ENCODE peak calls at places on chromosomes 1 and 21, in four cellular contexts. T is heart left ventricle, R is A549, D is adrenal gland. V is an unnamed sample.

GRCh38 chr1:213124590-213124989 is 73.5 kb downstream of the RPS6KC1 start:
- DNase-seq in T (no peak), R (no peak), D (no peak), V (no peak)

GRCh38 chr1:225462429-225462713 is 34.5 kb upstream of the LBR start:
- DNase-seq in T (no peak), R (no peak), D (no peak), V (no peak)

GRCh38 chr1:117372863-117373412 is 5.7 kb downstream of the MAN1A2 start:
- DNase-seq in T (no peak), R (no peak), D (no peak), V (no peak)

GRCh38 chr1:246104927-246105326 is 402.2 kb downstream of the SMYD3 start:
- DNase-seq in T (no peak), R (no peak), D (no peak), V (no peak)

GRCh38 chr1:41359211-41360073 is 1.8 kb upstream of the FOXO6 start:
- DNase-seq in T (peak; percentile 39), R (no peak), D (peak; percentile 59), V (no peak)

GRCh38 chr1:228141082-228141870 is 1.2 kb downstream of the GUK1 start:
- DNase-seq in T (peak; percentile 80), R (no peak), D (peak; percentile 72), V (no peak)

GRCh38 chr21:46667191-46667734 is 31.8 kb downstream of the PRMT2 start:
- DNase-seq in T (no peak), R (peak; percentile 45), D (no peak), V (no peak)

GRCh38 chr1:42456754-42457089 is 379 bp downstream of the PPCS start:
- DNase-seq in T (peak; percentile 52), R (peak; percentile 57), D (peak; percentile 73), V (no peak)

GRCh38 chr1:6378096-6378746 is 15.3 kb downstream of the ACOT7 start:
- DNase-seq in T (no peak), R (no peak), D (no peak), V (no peak)

GRCh38 chr1:100989306-100990077 is 36.1 kb downstream of the DPH5 start:
- DNase-seq in T (no peak), R (no peak), D (no peak), V (no peak)

DNA sequence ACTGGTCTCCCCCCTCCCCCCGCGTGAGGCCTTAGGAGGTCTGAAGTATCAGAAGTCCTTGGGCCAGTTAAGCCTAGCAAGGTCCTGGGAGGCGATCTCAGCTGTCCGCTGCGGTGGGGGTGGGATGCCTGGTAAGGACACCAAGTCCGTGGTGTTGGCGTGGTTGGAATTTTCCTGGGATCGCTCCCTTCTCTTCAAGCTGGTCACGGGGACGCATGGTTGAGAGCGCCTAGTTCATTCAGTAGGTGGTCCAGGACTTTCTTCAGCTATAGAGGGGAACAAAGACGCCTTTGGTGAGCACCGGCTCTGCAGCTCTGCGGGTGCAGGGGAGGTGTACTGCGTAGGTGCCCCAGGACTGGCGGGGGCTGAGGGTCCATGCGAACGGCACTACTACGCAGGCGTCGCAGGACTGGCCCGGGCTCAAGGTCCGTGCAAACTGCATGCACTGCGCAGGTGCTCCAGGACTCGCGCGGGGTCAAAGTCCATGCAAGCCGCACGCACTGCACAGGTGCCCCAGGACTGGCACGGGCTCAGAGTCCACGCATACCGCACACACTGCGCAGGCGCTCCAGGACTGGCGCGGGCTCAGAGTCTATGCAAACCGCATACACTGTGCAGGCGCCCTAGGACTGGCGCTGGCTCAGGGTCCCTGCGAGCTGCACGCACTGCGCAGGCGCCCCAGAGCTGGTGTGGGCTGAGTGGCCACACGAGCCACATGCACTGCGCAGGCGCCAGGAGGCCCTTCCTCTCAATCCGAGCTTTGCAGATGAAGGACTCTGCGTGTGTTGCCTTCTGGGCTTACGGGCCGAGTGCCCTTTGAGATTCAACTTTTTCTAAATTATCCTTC is 36.6 kb upstream of the HMGN1 start:
- DNase-seq in T (peak; percentile 81), R (peak; percentile 92), D (peak; percentile 93), V (peak; percentile 70)
- TF ChIP-seq POLR2A in T (no peak), R (peak; percentile 57), D (no peak), V (no peak)

GRCh38 chr21:41823906-41824305 is 55.2 kb downstream of the PRDM15 start:
- DNase-seq in T (no peak), R (no peak), D (no peak), V (no peak)
- H3K4me3 ChIP-seq in T (no peak overlapping the region), R (no peak overlapping the region), D (no peak overlapping the region), V (no peak overlapping the region)

GRCh38 chr1:201283836-201284553 is 689 bp downstream of the PKP1 start:
- DNase-seq in T (no peak), R (no peak), D (no peak), V (no peak)

GRCh38 chr1:201286445-201286844 is 3.1 kb downstream of the PKP1 start:
- DNase-seq in T (no peak), R (no peak), D (no peak), V (no peak)

GRCh38 chr1:201282931-201283829 is at the start of gene PKP1:
- DNase-seq in T (no peak), R (no peak), D (peak; percentile 54), V (peak; percentile 77)

GRCh38 chr1:201285846-201286245 is 2.5 kb downstream of the PKP1 start:
- DNase-seq in T (no peak), R (no peak), D (no peak), V (no peak)

GRCh38 chr1:201284636-201285035 is 1.3 kb downstream of the PKP1 start:
- DNase-seq in T (no peak), R (no peak), D (no peak), V (no peak)
- TF ChIP-seq POLR2A in T (no peak), R (no peak), D (no peak), V (no peak)

GRCh38 chr1:203860396-203860951 is 925 bp upstream of the SNRPE start:
- DNase-seq in T (no peak), R (peak; percentile 29), D (peak; percentile 79), V (no peak)
- H3K4me3 ChIP-seq in T (peak overlapping the region; percentile 78), R (peak overlapping the region; percentile 92), D (peak overlapping the region; percentile 91), V (peak overlapping the region; percentile 92)

GRCh38 chr1:52056110-52056936 is at the start of gene BTF3L4:
- DNase-seq in T (peak; percentile 95), R (peak; percentile 92), D (peak; percentile 98), V (peak; percentile 95)

GRCh38 chr1:52055854-52056109 is 313 bp upstream of the BTF3L4 start:
- DNase-seq in T (no peak), R (no peak), D (no peak), V (no peak)

GRCh38 chr1:52053862-52054261 is 1.1 kb downstream of the TXNDC12 start:
- DNase-seq in T (no peak), R (no peak), D (no peak), V (no peak)

GRCh38 chr1:52054496-52055065 is 410 bp downstream of the TXNDC12 start:
- DNase-seq in T (no peak), R (no peak), D (no peak), V (no peak)

DNA sequence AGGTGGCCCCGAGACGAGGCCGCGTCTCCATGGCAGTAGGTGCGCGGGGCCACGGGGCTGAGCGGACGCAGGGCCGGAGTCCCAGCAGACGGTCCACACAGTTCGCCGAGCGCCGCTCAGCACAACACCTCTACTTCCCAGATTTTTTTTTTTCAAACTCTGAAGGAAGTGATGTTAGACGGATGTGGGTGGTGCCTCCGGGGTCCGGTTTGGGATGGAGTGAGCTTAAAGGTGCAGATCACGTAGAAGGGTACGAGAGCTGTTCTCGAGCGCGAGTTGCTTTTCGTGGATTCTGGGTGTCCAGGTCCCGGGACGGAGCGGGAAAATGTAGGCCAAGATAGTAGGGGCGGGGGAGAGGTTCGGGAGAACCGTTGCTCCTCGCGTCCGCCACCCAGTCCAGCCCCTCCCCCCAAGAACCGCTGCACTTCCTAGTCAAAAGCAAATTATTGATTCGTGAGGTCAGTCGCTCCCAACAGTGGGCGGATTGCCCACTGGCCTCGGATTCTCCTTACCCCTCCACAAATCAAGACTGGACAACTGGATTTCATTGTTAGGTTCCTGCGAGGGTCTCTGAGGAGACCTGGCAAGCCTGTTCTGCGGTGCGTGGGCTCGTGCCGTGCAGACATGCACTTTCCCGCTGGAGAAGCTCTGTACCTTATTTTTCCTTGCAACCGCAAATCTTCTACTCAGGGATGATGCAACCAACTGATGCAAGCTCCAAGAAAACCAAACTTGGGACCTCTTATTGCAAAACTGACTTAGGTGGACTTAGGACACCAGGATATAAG is at the start of gene TXNDC12:
- DNase-seq in T (peak; percentile 84), R (peak; percentile 90), D (peak; percentile 93), V (peak; percentile 83)
- TF ChIP-seq POLR2A in T (no peak), R (peak; percentile 68), D (peak; percentile 48), V (peak; percentile 65)

GRCh38 chr1:221532071-221532755 is 209.7 kb downstream of the DUSP10 start:
- DNase-seq in T (no peak), R (no peak), D (no peak), V (no peak)

GRCh38 chr1:221525749-221526148 is 216.1 kb downstream of the DUSP10 start:
- DNase-seq in T (no peak), R (no peak), D (no peak), V (no peak)

GRCh38 chr1:221530791-221531190 is 211.1 kb downstream of the DUSP10 start:
- DNase-seq in T (no peak), R (no peak), D (no peak), V (no peak)

GRCh38 chr1:221522440-221523050 is 219.3 kb downstream of the DUSP10 start:
- DNase-seq in T (no peak), R (no peak), D (no peak), V (no peak)

GRCh38 chr1:221527886-221528634 is 213.8 kb downstream of the DUSP10 start:
- DNase-seq in T (no peak), R (no peak), D (no peak), V (no peak)
- H3K4me3 ChIP-seq in T (no peak overlapping the region), R (no peak overlapping the region), D (no peak overlapping the region), V (no peak overlapping the region)

V was measured in breast epithelium.